ENCODE peak calls at places on chromosomes 3 and 15, in seven cellular contexts. F is NCI-H2029 treated with DMSO at 0.1 percent for 48 hours; K is foreskin fibroblast; L is memory B cell; X is stimulated activated CD4-positive, alpha-beta T cell treated with anti-CD3 and anti-CD28 coated beads, TNF-alpha, amount 100 ng/mL, for 1 hour; W is activated CD8-positive, alpha-beta T cell treated with anti-CD3 and anti-CD28 coated beads for 36 hours; H is NCI-H82. C is an unnamed sample.

GRCh38 chr3:197782230-197782629 is 8.8 kb upstream of the LRCH3 start:
- DNase-seq in F (no peak), K (no peak), L (peak), X (no peak), W (no peak), H (no peak), C (no peak)

GRCh38 chr3:15051531-15051930 is 13.6 kb downstream of the MRPS25 start:
- DNase-seq in F (no peak), K (no peak), L (no peak), X (no peak), W (peak), H (peak), C (peak)

GRCh38 chr3:153284282-153284938 is 122.4 kb downstream of the RAP2B start:
- DNase-seq in F (no peak), K (peak), L (peak), X (no peak), W (peak), H (no peak), C (no peak)

GRCh38 chr15:62208367-62208766 is 43.3 kb upstream of the C2CD4B start:
- DNase-seq in F (no peak), K (no peak), L (no peak), X (no peak), W (no peak), H (no peak), C (no peak)

GRCh38 chr3:177597325-177598109 is 400.2 kb upstream of the TBL1XR1 start:
- DNase-seq in F (peak), K (peak), L (peak), X (no peak), W (peak), H (no peak), C (no peak)

GRCh38 chr3:196966526-196967401 is 1.9 kb downstream of the PIGZ start:
- DNase-seq in F (no peak), K (no peak), L (no peak), X (no peak), W (no peak), H (no peak), C (no peak)

GRCh38 chr15:74433592-74434259 is at the start of gene SEMA7A:
- DNase-seq in F (no peak), K (peak), L (peak), X (peak), W (peak), H (peak), C (peak)

GRCh38 chr3:151789853-151790463 is 24.0 kb upstream of the AADAC start:
- DNase-seq in F (no peak), K (peak), L (no peak), X (no peak), W (no peak), H (no peak), C (no peak)

GRCh38 chr3:188191460-188191859 is 37.5 kb downstream of the LPP start:
- DNase-seq in F (no peak), K (no peak), L (no peak), X (no peak), W (no peak), H (no peak), C (no peak)

GRCh38 chr3:159189994-159190669 is 388.3 kb downstream of the MFSD1 start:
- DNase-seq in F (no peak), K (peak), L (no peak), X (no peak), W (no peak), H (no peak), C (no peak)

GRCh38 chr3:99696497-99696896 is 58.1 kb downstream of the COL8A1 start:
- DNase-seq in F (no peak), K (no peak), L (no peak), X (no peak), W (no peak), H (no peak), C (no peak)

GRCh38 chr3:60610441-60611112 is 640.7 kb downstream of the FHIT start:
- DNase-seq in F (no peak), K (no peak), L (no peak), X (no peak), W (no peak), H (peak), C (no peak)

GRCh38 chr15:32682569-32682968 is 35.2 kb upstream of the GREM1 start:
- DNase-seq in F (no peak), K (peak), L (no peak), X (no peak), W (no peak), H (no peak), C (no peak)

GRCh38 chr3:33855884-33856546 is 57.6 kb downstream of the PDCD6IP start:
- DNase-seq in F (no peak), K (no peak), L (no peak), X (no peak), W (peak), H (no peak), C (no peak)

GRCh38 chr15:62643571-62643970 is 399.0 kb upstream of the TPM1 start:
- DNase-seq in F (no peak), K (no peak), L (no peak), X (no peak), W (no peak), H (no peak), C (no peak)

GRCh38 chr3:11662392-11662990 is 18.8 kb upstream of the VGLL4 start:
- DNase-seq in F (no peak), K (no peak), L (no peak), X (no peak), W (no peak), H (peak), C (no peak)

GRCh38 chr15:64792282-64792681 is 16.9 kb upstream of the RBPMS2 start:
- DNase-seq in F (no peak), K (no peak), L (no peak), X (no peak), W (no peak), H (no peak), C (no peak)

GRCh38 chr3:10188798-10189556 is 24.3 kb downstream of the IRAK2 start:
- DNase-seq in F (no peak), K (no peak), L (no peak), X (no peak), W (no peak), H (no peak), C (no peak)

GRCh38 chr3:4825572-4826236 is 153.5 kb upstream of the BHLHE40 start:
- DNase-seq in F (no peak), K (no peak), L (no peak), X (no peak), W (peak), H (no peak), C (no peak)

GRCh38 chr15:60933914-60934885 is 294.9 kb downstream of the RORA start:
- DNase-seq in F (no peak), K (no peak), L (no peak), X (no peak), W (no peak), H (peak), C (no peak)

GRCh38 chr15:74394090-74394846 is 26.8 kb upstream of the CYP11A1 start:
- DNase-seq in F (no peak), K (no peak), L (no peak), X (no peak), W (no peak), H (no peak), C (no peak)

GRCh38 chr15:41241251-41241964 is 10.3 kb downstream of the CHP1 start:
- DNase-seq in F (peak), K (no peak), L (no peak), X (no peak), W (no peak), H (peak), C (no peak)

GRCh38 chr3:136189859-136190617 is 6.1 kb downstream of the MSL2 start:
- DNase-seq in F (no peak), K (no peak), L (no peak), X (no peak), W (no peak), H (no peak), C (no peak)

GRCh38 chr3:124615896-124616543 is 114.2 kb upstream of the UMPS start:
- DNase-seq in F (no peak), K (no peak), L (no peak), X (no peak), W (no peak), H (peak), C (no peak)

GRCh38 chr3:190305406-190305805 is 16.8 kb downstream of the CLDN1 start:
- DNase-seq in F (no peak), K (peak), L (no peak), X (no peak), W (no peak), H (no peak), C (no peak)

GRCh38 chr15:62365795-62366442 is 200.8 kb upstream of the C2CD4B start:
- DNase-seq in F (peak), K (no peak), L (no peak), X (no peak), W (no peak), H (peak), C (no peak)

GRCh38 chr15:100759698-100760356 is 119.8 kb upstream of the ALDH1A3 start:
- DNase-seq in F (no peak), K (peak), L (no peak), X (no peak), W (no peak), H (no peak), C (no peak)

GRCh38 chr3:10950476-10951294 is 41.9 kb upstream of the SLC6A1 start:
- DNase-seq in F (peak), K (peak), L (no peak), X (no peak), W (peak), H (peak), C (no peak)

GRCh38 chr3:69567026-69567767 is 172.1 kb upstream of the MITF start:
- DNase-seq in F (no peak), K (no peak), L (no peak), X (no peak), W (no peak), H (no peak), C (no peak)

GRCh38 chr3:197847866-197848401 is 56.9 kb downstream of the LRCH3 start:
- DNase-seq in F (peak), K (no peak), L (peak), X (no peak), W (peak), H (no peak), C (peak)

GRCh38 chr3:73073091-73073707 is 11.7 kb downstream of the EBLN2 start:
- DNase-seq in F (no peak), K (no peak), L (no peak), X (no peak), W (no peak), H (peak), C (no peak)

GRCh38 chr3:30502742-30503073 is 103.7 kb upstream of the TGFBR2 start:
- DNase-seq in F (no peak), K (peak), L (peak), X (no peak), W (no peak), H (no peak), C (no peak)

GRCh38 chr15:86439614-86440013 is 359.9 kb downstream of the AGBL1 start:
- DNase-seq in F (no peak), K (no peak), L (no peak), X (no peak), W (no peak), H (no peak), C (no peak)

GRCh38 chr3:129540776-129541516 is 2.0 kb upstream of the H1-8 start:
- DNase-seq in F (no peak), K (no peak), L (no peak), X (no peak), W (no peak), H (no peak), C (no peak)

GRCh38 chr3:9826815-9827574 is 16.8 kb downstream of the RPUSD3 start:
- DNase-seq in F (no peak), K (no peak), L (no peak), X (no peak), W (peak), H (peak), C (no peak)

GRCh38 chr15:42184313-42184712 is 23.8 kb downstream of the VPS39 start:
- DNase-seq in F (no peak), K (no peak), L (no peak), X (no peak), W (no peak), H (no peak), C (no peak)

GRCh38 chr15:51846463-51847230 is 17.2 kb downstream of the TMOD3 start:
- DNase-seq in F (no peak), K (peak), L (no peak), X (no peak), W (no peak), H (no peak), C (no peak)

GRCh38 chr3:61146010-61146569 is 105.2 kb downstream of the FHIT start:
- DNase-seq in F (no peak), K (no peak), L (no peak), X (no peak), W (no peak), H (peak), C (no peak)

GRCh38 chr3:125331243-125331642 is 43.9 kb downstream of the ZNF148 start:
- DNase-seq in F (no peak), K (no peak), L (no peak), X (no peak), W (no peak), H (no peak), C (no peak)

C was measured in GM18507.